ENCODE peak calls at places on chromosome 16, in ten cellular contexts. J, L, Z, F, P, H, D, V, N and B are unnamed samples.

GRCh38 chr16:6481894-6482293 is 850.8 kb upstream of the RBFOX1 start:
- DNase-seq in F (no peak), D (no peak), J (no peak), Z (no peak), L (no peak), H (no peak), P (no peak), N (no peak), V (no peak), B (no peak)

GRCh38 chr16:79475841-79476240 is 124.7 kb downstream of the MAF start:
- DNase-seq in V (no peak), H (no peak), N (no peak), F (no peak), L (no peak), Z (no peak), P (no peak), D (no peak), J (no peak), B (no peak)

GRCh38 chr16:78416400-78416799 is 316.9 kb downstream of the WWOX start:
- DNase-seq in Z (no peak), N (no peak), P (no peak), J (no peak), V (no peak), L (no peak), H (no peak), F (no peak), D (no peak), B (no peak)

GRCh38 chr16:71762186-71762585 is 37.7 kb upstream of the PHLPP2 start:
- DNase-seq in L (no peak), V (no peak), P (no peak), J (no peak), H (no peak), Z (no peak), D (peak), N (no peak), F (no peak), B (peak)

GRCh38 chr16:77374384-77374783 is 60.5 kb downstream of the ADAMTS18 start:
- DNase-seq in V (no peak), N (no peak), F (no peak), D (no peak), L (no peak), Z (no peak), J (no peak), H (no peak), P (no peak), B (no peak)

GRCh38 chr16:81494434-81494806 is 49.8 kb downstream of the CMIP start:
- DNase-seq in V (no peak), L (no peak), H (no peak), F (no peak), J (no peak), Z (no peak), N (no peak), D (no peak), P (no peak), B (no peak)

GRCh38 chr16:728131-728889 is 1.4 kb downstream of the HAGHL start:
- DNase-seq in D (peak), H (no peak), Z (peak), P (no peak), L (peak), V (no peak), N (peak), F (peak), J (no peak), B (no peak)

GRCh38 chr16:83949724-83950001 is 3.4 kb upstream of the OSGIN1 start:
- DNase-seq in N (no peak), J (no peak), H (no peak), V (no peak), P (no peak), F (no peak), L (no peak), Z (no peak), D (no peak), B (no peak)

GRCh38 chr16:68081796-68082567 is 3.2 kb upstream of the NFATC3 start:
- DNase-seq in P (no peak), J (no peak), V (no peak), D (no peak), N (no peak), Z (no peak), F (no peak), H (no peak), L (no peak), B (no peak)

GRCh38 chr16:71707199-71707598 is 17.3 kb downstream of the PHLPP2 start:
- DNase-seq in V (no peak), F (no peak), Z (no peak), H (no peak), P (no peak), N (no peak), D (no peak), L (no peak), J (no peak), B (no peak)

GRCh38 chr16:28915181-28915580 is 9.9 kb downstream of the RABEP2 start:
- DNase-seq in V (no peak), N (peak), H (no peak), D (peak), Z (no peak), J (peak), F (peak), L (no peak), P (no peak), B (peak)

GRCh38 chr16:813916-814412 is 13.4 kb upstream of the GNG13 start:
- DNase-seq in D (no peak), L (no peak), H (no peak), Z (no peak), J (no peak), N (no peak), F (no peak), P (no peak), V (no peak), B (no peak)

GRCh38 chr16:49608095-49608494 is 234.5 kb downstream of the C16orf78 start:
- DNase-seq in L (no peak), J (no peak), D (no peak), F (no peak), Z (no peak), P (no peak), H (no peak), V (no peak), N (peak), B (no peak)

GRCh38 chr16:75243667-75244224 is 7.7 kb downstream of the BCAR1 start:
- DNase-seq in J (no peak), V (no peak), H (no peak), F (no peak), Z (no peak), N (no peak), L (no peak), D (no peak), P (no peak), B (no peak)

GRCh38 chr16:57000271-57001025 is 11.1 kb downstream of the NLRC5 start:
- DNase-seq in L (peak), N (peak), P (peak), Z (no peak), D (peak), V (peak), H (peak), J (peak), F (peak), B (peak)

GRCh38 chr16:11679250-11679649 is 11.0 kb downstream of the SNN start:
- DNase-seq in Z (no peak), J (no peak), N (no peak), D (no peak), H (no peak), F (no peak), P (no peak), L (no peak), V (no peak), B (no peak)

GRCh38 chr16:67655363-67655762 is 4.7 kb downstream of the ACD start:
- DNase-seq in L (no peak), F (no peak), D (no peak), J (no peak), H (no peak), P (no peak), N (no peak), V (no peak), Z (no peak), B (no peak)

GRCh38 chr16:7313170-7313569 is 19.5 kb upstream of the RBFOX1 start:
- DNase-seq in Z (no peak), L (no peak), F (peak), N (no peak), J (no peak), P (no peak), D (no peak), V (no peak), H (no peak), B (no peak)

GRCh38 chr16:78606572-78606971 is 507.1 kb downstream of the WWOX start:
- DNase-seq in F (no peak), H (no peak), L (no peak), P (no peak), Z (no peak), V (no peak), N (no peak), J (no peak), D (no peak), B (no peak)

GRCh38 chr16:67647111-67647651 is 2.2 kb downstream of the CARMIL2 start:
- DNase-seq in J (no peak), Z (no peak), V (no peak), N (no peak), D (no peak), F (no peak), L (no peak), P (no peak), H (no peak), B (no peak)

GRCh38 chr16:77373726-77374125 is 61.1 kb downstream of the ADAMTS18 start:
- DNase-seq in H (no peak), N (no peak), V (no peak), Z (no peak), P (no peak), F (no peak), J (no peak), D (no peak), L (no peak), B (no peak)

GRCh38 chr16:57175896-57176295 is 9.9 kb downstream of the PSME3IP1 start:
- DNase-seq in V (no peak), F (no peak), H (no peak), J (no peak), L (no peak), Z (no peak), N (peak), P (no peak), D (peak), B (no peak)

GRCh38 chr16:8943001-8943763 is 20.5 kb downstream of the USP7 start:
- DNase-seq in F (no peak), V (no peak), D (no peak), N (no peak), P (no peak), Z (no peak), H (no peak), L (no peak), J (no peak), B (no peak)

GRCh38 chr16:78288915-78289314 is 189.5 kb downstream of the WWOX start:
- DNase-seq in Z (no peak), D (no peak), F (no peak), J (no peak), V (no peak), L (no peak), N (no peak), H (no peak), P (no peak), B (no peak)

GRCh38 chr16:11379420-11379819 is 34.2 kb downstream of the RMI2 start:
- DNase-seq in H (peak), P (no peak), V (no peak), J (no peak), N (peak), F (no peak), L (no peak), D (peak), Z (peak), B (no peak)

GRCh38 chr16:67406628-67407027 is 9.6 kb downstream of the ZDHHC1 start:
- DNase-seq in J (no peak), V (no peak), N (peak), D (peak), Z (no peak), F (no peak), L (no peak), P (peak), H (no peak), B (peak)

GRCh38 chr16:11273721-11274324 is 394 bp upstream of the PRM3 start:
- DNase-seq in P (no peak), Z (no peak), F (peak), H (no peak), N (no peak), L (no peak), V (no peak), J (no peak), D (no peak), B (no peak)

GRCh38 chr16:21599994-21600773 is 807 bp downstream of the METTL9 start:
- DNase-seq in J (no peak), N (peak), D (peak), Z (peak), F (peak), V (no peak), P (no peak), L (no peak), H (peak), B (no peak)

GRCh38 chr16:49858200-49859129 is 2.6 kb upstream of the ZNF423 start:
- DNase-seq in Z (no peak), F (peak), J (no peak), L (peak), V (no peak), H (no peak), P (no peak), N (no peak), D (no peak), B (no peak)

DNA sequence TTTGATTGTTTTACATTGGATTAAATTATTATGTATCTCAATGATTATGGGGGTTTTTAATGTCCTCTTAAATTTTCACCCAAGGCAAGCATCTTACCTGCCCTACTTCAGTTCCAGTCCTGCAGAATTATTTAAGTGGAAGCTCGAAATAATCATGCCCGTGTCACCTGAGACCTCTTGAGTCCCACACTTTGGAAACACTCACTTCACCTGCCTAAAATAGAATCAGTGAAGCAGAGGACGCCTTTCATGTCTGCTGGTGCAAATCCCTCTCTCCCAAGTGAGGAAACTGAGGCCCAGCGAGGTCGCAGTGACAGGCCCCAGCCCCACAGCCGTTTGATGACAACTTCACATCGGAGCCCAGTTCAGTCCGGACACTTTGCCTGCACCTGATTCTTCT is 284.6 kb downstream of the C16orf95 start:
- DNase-seq in L (no peak), P (no peak), J (no peak), N (no peak), V (no peak), Z (no peak), D (no peak), F (no peak), H (no peak), B (no peak)
- TF ChIP-seq CTCF in L (no peak), P (no peak), J (no peak), N (no peak), V (no peak), Z (no peak), D (no peak), F (no peak), H (no peak), B (no peak)

GRCh38 chr16:1964046-1964505 is 550 bp downstream of the RPS2 start:
- DNase-seq in J (no peak), D (peak), V (no peak), H (no peak), L (peak), Z (peak), P (no peak), F (peak), N (no peak), B (no peak)

GRCh38 chr16:1959269-1960039 is at the start of gene NDUFB10:
- DNase-seq in J (no peak), L (peak), V (no peak), N (peak), P (peak), H (peak), F (peak), D (peak), Z (peak), B (peak)

GRCh38 chr16:1961651-1962067 is 2.3 kb downstream of the NDUFB10 start:
- DNase-seq in N (no peak), V (no peak), Z (peak), J (no peak), P (no peak), F (peak), L (no peak), H (no peak), D (no peak), B (no peak)

GRCh38 chr16:1958715-1959268 is 546 bp upstream of the NDUFB10 start:
- DNase-seq in P (no peak), Z (no peak), H (no peak), L (no peak), D (no peak), F (no peak), V (no peak), N (no peak), J (no peak), B (no peak)

GRCh38 chr16:1960665-1961630 is 1.6 kb downstream of the NDUFB10 start:
- DNase-seq in L (no peak), H (no peak), F (peak), Z (peak), D (peak), N (peak), P (no peak), V (no peak), J (no peak), B (no peak)
- H3K4me3 ChIP-seq in L (no peak), H (peak), F (peak), Z (peak), D (peak), N (peak), P (peak), V (no peak), J (peak), B (peak)

GRCh38 chr16:30874244-30874820 is 19.5 kb downstream of the BCL7C start:
- DNase-seq in D (no peak), V (no peak), P (no peak), H (no peak), L (no peak), J (no peak), Z (no peak), F (no peak), N (no peak), B (no peak)
- TF ChIP-seq CTCF in D (no peak), V (no peak), P (no peak), H (no peak), L (no peak), J (no peak), Z (no peak), F (no peak), N (no peak), B (no peak)

GRCh38 chr16:70591609-70592008 is 54.8 kb upstream of the IL34 start:
- DNase-seq in J (no peak), P (no peak), H (no peak), Z (no peak), F (no peak), N (no peak), D (no peak), V (no peak), L (no peak), B (no peak)

GRCh38 chr16:70588565-70588964 is 57.8 kb upstream of the IL34 start:
- DNase-seq in N (peak), P (no peak), F (no peak), L (no peak), J (no peak), Z (no peak), D (peak), V (no peak), H (no peak), B (no peak)

GRCh38 chr16:70592106-70592571 is 54.2 kb upstream of the IL34 start:
- DNase-seq in P (no peak), N (no peak), J (no peak), L (peak), F (no peak), H (no peak), Z (no peak), V (no peak), D (peak), B (no peak)

GRCh38 chr16:70589998-70590471 is 56.3 kb upstream of the IL34 start:
- DNase-seq in J (no peak), H (no peak), L (peak), Z (no peak), D (peak), V (no peak), F (peak), N (peak), P (no peak), B (no peak)

DNA sequence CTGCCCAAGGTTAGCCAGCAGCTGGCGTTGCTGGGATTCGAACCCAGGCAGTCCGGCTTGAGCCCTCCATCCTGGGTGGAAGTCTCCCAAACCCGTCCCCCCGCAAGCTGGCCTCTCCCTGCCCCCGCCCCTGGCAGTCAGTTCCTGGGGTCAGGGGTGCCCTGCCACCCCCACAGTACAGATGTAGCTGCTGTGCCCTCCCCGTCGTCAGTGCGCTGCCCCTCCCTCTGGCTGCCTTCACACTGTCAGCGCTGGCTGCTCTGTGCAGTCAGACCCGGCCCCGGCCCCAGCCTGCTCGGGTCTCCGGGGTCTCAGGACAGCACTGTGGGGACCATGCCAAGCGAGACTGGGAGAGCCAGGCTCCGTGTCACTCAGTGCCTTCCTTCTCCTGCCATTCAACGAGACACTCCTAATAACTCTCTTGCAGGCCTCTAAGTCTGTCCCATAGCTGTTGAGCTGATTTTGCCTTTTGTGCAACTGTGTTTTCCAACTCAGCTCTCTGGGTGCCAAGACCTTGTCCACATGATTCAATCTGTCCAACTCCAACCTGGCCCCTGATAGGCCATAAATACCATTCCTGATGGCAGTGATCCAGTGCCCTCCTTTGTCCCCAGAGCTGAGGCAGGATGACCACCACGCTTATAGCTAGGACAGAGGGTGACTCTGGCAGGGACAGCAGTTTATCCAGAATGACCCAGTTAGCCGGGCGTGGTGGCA is 55.5 kb upstream of the IL34 start:
- DNase-seq in L (peak), P (no peak), H (no peak), Z (no peak), F (no peak), N (no peak), D (peak), J (no peak), V (no peak), B (no peak)
- H3K4me3 ChIP-seq in L (no peak), P (peak), H (no peak), Z (no peak), F (no peak), N (no peak), D (peak), J (peak), V (no peak), B (no peak)

DNA sequence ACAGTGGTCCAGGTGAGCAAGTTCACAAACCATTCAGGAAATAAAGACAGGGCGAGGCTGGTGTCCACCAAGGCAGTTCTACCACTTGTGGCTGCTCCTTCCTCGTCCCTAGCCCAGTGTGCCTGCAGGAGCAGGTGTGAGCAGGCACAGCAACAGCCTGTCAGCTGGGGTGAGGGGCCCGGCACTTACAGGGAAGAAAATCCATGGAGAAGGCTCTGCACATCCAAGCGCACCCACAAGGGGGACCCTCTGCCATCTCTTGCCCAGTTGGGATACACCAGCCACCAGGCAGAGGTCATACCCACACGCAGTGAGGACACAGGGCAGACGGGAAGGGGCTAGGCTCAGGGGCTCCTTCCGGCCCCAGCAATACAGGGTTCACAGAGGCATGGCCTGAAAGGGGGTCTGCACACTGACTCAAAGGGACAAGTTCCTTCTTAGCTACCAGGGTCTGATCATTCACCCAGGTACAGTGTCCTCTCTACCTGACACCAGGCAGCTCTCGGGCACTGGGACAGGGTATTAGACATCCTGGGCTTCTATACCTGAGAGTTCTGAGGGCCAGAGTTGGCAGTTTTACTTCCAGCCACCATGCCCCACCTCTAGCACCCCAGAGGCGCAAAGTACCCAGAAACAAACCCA is 27.0 kb downstream of the CDIP1 start:
- DNase-seq in J (no peak), L (peak), F (peak), Z (peak), P (no peak), N (peak), D (peak), V (no peak), H (no peak), B (no peak)
- TF ChIP-seq CTCF in J (peak), L (peak), F (peak), Z (peak), P (peak), N (peak), D (peak), V (peak), H (peak), B (peak)

GRCh38 chr16:4096509-4096908 is 19.7 kb downstream of the ADCY9 start:
- DNase-seq in P (no peak), F (no peak), V (no peak), H (no peak), D (no peak), J (no peak), Z (no peak), L (no peak), N (no peak), B (no peak)
- H3K4me3 ChIP-seq in P (no peak), F (no peak), V (no peak), H (no peak), D (no peak), J (no peak), Z (no peak), L (no peak), N (no peak), B (no peak)